ENCODE peak calls at places on chromosomes 3 and 15, in six cellular contexts. P, Z, J, T, L and F are unnamed samples.

GRCh38 chr15:92624401-92624991 is 31.1 kb downstream of the FAM174B start:
- DNase-seq in J (no peak), Z (no peak), P (no peak), T (no peak), L (no peak), F (no peak)

GRCh38 chr3:76321615-76322014 is 536.3 kb upstream of the ZNF717 start:
- DNase-seq in L (no peak), Z (no peak), P (no peak), T (no peak), J (no peak), F (no peak)

GRCh38 chr15:89002281-89002761 is 85.9 kb upstream of the ABHD2 start:
- DNase-seq in P (no peak), J (no peak), Z (no peak), L (no peak), T (no peak), F (peak; percentile 63)

GRCh38 chr3:151960956-151961580 is 87.6 kb downstream of the SUCNR1 start:
- DNase-seq in P (no peak), J (no peak), T (no peak), Z (no peak), L (no peak), F (no peak)

GRCh38 chr3:34995771-34996430 is 643.4 kb upstream of the ARPP21 start:
- DNase-seq in L (no peak), Z (no peak), T (no peak), P (no peak), J (no peak), F (no peak)

GRCh38 chr3:42697326-42698051 is 5.1 kb downstream of the HHATL start:
- DNase-seq in P (no peak), T (no peak), Z (no peak), L (no peak), J (no peak), F (no peak)

GRCh38 chr15:70113304-70113700 is 15.6 kb upstream of the TLE3 start:
- DNase-seq in P (no peak), T (no peak), L (no peak), J (no peak), Z (no peak), F (no peak)

GRCh38 chr15:57440799-57441198 is 64.5 kb downstream of the CGNL1 start:
- DNase-seq in T (no peak), J (no peak), P (no peak), Z (no peak), L (no peak), F (peak; percentile 47)

GRCh38 chr15:52228928-52229327 is 37.7 kb upstream of the GNB5 start:
- DNase-seq in P (peak; percentile 93), Z (peak; percentile 5), T (peak; percentile 85), J (peak; percentile 34), L (no peak), F (peak; percentile 58)

GRCh38 chr3:198071602-198072285 is 111.7 kb downstream of the LMLN start:
- DNase-seq in P (no peak), L (peak; percentile 35), T (no peak), Z (peak; percentile 10), J (no peak), F (peak; percentile 77)

GRCh38 chr15:40053234-40054055 is 14.5 kb upstream of the SRP14 start:
- DNase-seq in L (no peak), J (no peak), P (no peak), Z (no peak), T (no peak), F (no peak)

GRCh38 chr3:53139833-53140574 is 9.8 kb upstream of the RFT1 start:
- DNase-seq in P (no peak), Z (no peak), J (no peak), L (no peak), T (no peak), F (no peak)

GRCh38 chr15:43204016-43204901 is 16.6 kb downstream of the EPB42 start:
- DNase-seq in J (peak; percentile 45), L (peak; percentile 23), Z (peak; percentile 58), T (peak; percentile 54), P (peak; percentile 62), F (peak; percentile 20)

GRCh38 chr15:96273317-96274086 is 57.0 kb upstream of the NR2F2 start:
- DNase-seq in J (no peak), P (no peak), Z (peak; percentile 26), L (no peak), T (no peak), F (peak; percentile 98)

GRCh38 chr3:98962189-98962930 is 60.9 kb upstream of the DCBLD2 start:
- DNase-seq in P (no peak), T (no peak), L (no peak), Z (no peak), J (no peak), F (peak; percentile 98)

GRCh38 chr15:35136552-35136951 is 51.5 kb upstream of the NANOGP8 start:
- DNase-seq in P (no peak), T (no peak), L (no peak), Z (no peak), J (no peak), F (no peak)

GRCh38 chr15:26365077-26365476 is 407.8 kb downstream of the GABRB3 start:
- DNase-seq in J (no peak), T (no peak), P (no peak), L (no peak), Z (no peak), F (no peak)

GRCh38 chr3:46887980-46888494 is 10.5 kb downstream of the PTH1R start:
- DNase-seq in J (no peak), L (no peak), T (no peak), P (no peak), Z (no peak), F (no peak)